ENCODE peak calls at places on chromosomes 4 and X, in seven cellular contexts. E, M, O, R, B, Y and F are unnamed samples.

GRCh38 chr4:22778547-22779163 is 85.9 kb downstream of the GBA3 start:
- DNase-seq in R (no peak), M (no peak), E (no peak), O (no peak), Y (no peak), B (no peak), F (no peak)

GRCh38 chr4:40763228-40763716 is 13.5 kb downstream of the NSUN7 start:
- DNase-seq in B (no peak), R (no peak), E (peak; percentile 50), O (peak; percentile 88), Y (no peak), M (peak; percentile 40), F (no peak)

GRCh38 chr4:126611900-126612299 is 1020.9 kb upstream of the INTU start:
- DNase-seq in Y (no peak), M (peak; percentile 43), O (peak; percentile 47), B (no peak), E (peak; percentile 81), R (no peak), F (no peak)

GRCh38 chr4:173314715-173315114 is 19.4 kb downstream of the HMGB2 start:
- DNase-seq in B (no peak), R (no peak), O (no peak), E (no peak), Y (no peak), M (no peak), F (no peak)

GRCh38 chrX:8453619-8454018 is 11.0 kb upstream of the VCX3B start:
- DNase-seq in Y (no peak), M (no peak), R (no peak), E (no peak), B (no peak), O (no peak), F (no peak)

GRCh38 chr4:99790796-99791617 is 25.6 kb upstream of the DAPP1 start:
- DNase-seq in O (peak; percentile 40), M (peak; percentile 88), R (no peak), E (no peak), Y (no peak), B (no peak), F (no peak)

GRCh38 chr4:109989044-109989443 is 76.4 kb downstream of the EGF start:
- DNase-seq in Y (peak; percentile 90), R (no peak), M (peak; percentile 99), E (peak; percentile 5), B (peak; percentile 21), O (peak; percentile 13), F (peak; percentile 89)

GRCh38 chr4:15906024-15906443 is 32.5 kb downstream of the FGFBP1 start:
- DNase-seq in R (peak; percentile 39), Y (peak; percentile 97), O (no peak), M (peak; percentile 100), B (no peak), E (no peak), F (peak; percentile 98)

GRCh38 chrX:47181301-47181700 is 12.3 kb upstream of the UBA1 start:
- DNase-seq in R (no peak), Y (no peak), B (no peak), E (no peak), M (no peak), O (no peak), F (no peak)

GRCh38 chr4:4677825-4678522 is 136.1 kb upstream of the STX18 start:
- DNase-seq in M (no peak), O (peak; percentile 62), B (peak; percentile 70), R (peak; percentile 68), E (peak; percentile 83), Y (no peak), F (no peak)

GRCh38 chrX:11427082-11428033 is 134.1 kb downstream of the AMELX start:
- DNase-seq in B (no peak), R (peak; percentile 55), O (peak; percentile 44), M (no peak), E (peak; percentile 46), Y (no peak), F (no peak)

GRCh38 chr4:9771069-9771468 is 10.4 kb upstream of the DRD5 start:
- DNase-seq in O (no peak), B (no peak), M (peak; percentile 97), Y (peak; percentile 45), E (no peak), R (no peak), F (no peak)

GRCh38 chr4:176999943-177000543 is 207.3 kb upstream of the VEGFC start:
- DNase-seq in O (no peak), R (no peak), B (no peak), E (no peak), Y (no peak), M (peak; percentile 56), F (peak; percentile 46)

GRCh38 chr4:173218411-173219125 is 50.0 kb downstream of the GALNT7 start:
- DNase-seq in B (peak; percentile 96), O (peak; percentile 34), Y (no peak), M (peak; percentile 27), R (no peak), E (peak; percentile 61), F (peak; percentile 76)

GRCh38 chr4:108173599-108174057 is 4.9 kb upstream of the LEF1 start:
- DNase-seq in O (no peak), R (no peak), Y (no peak), B (no peak), E (no peak), M (no peak), F (no peak)

GRCh38 chrX:30304866-30305265 is 4.3 kb downstream of the NR0B1 start:
- DNase-seq in M (no peak), O (no peak), R (no peak), E (no peak), Y (no peak), B (no peak), F (no peak)

GRCh38 chrX:30310429-30311206 is 1.4 kb upstream of the NR0B1 start:
- DNase-seq in R (no peak), E (no peak), M (no peak), Y (no peak), B (peak; percentile 82), O (no peak), F (no peak)

GRCh38 chrX:30309139-30309571 is at the start of gene NR0B1:
- DNase-seq in E (peak; percentile 31), M (no peak), R (peak; percentile 48), O (no peak), Y (no peak), B (peak; percentile 65), F (peak; percentile 81)

GRCh38 chrX:30307466-30307865 is 1.7 kb downstream of the NR0B1 start:
- DNase-seq in M (no peak), B (no peak), E (no peak), R (no peak), Y (no peak), O (no peak), F (no peak)

GRCh38 chrX:30308263-30309138 is 689 bp downstream of the NR0B1 start:
- DNase-seq in Y (no peak), R (peak; percentile 44), B (peak; percentile 79), M (no peak), O (peak; percentile 13), E (peak; percentile 45), F (no peak)
- TF ChIP-seq EZH2 in Y (peak; percentile 47), R (no peak), B (no peak), M (no peak), O (peak; percentile 17), E (no peak), F (no peak)

DNA sequence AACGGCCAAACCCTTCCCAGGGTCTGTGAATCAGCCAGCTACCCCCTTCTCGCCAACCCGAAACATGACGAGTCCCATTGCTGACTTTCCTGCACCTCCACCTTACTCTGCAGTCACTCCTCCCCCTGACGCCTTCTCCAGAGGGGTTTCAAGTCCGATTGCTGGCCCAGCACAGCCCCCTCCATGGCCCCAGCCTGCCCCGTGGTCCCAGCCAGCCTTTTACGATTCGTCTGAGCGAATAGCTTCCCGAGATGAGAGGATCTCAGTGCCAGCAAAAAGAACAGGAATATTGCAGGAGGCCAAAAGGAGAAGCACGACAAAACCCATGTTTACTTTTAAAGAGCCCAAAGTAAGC is 105.1 kb upstream of the MYOZ2 start:
- DNase-seq in M (no peak), R (no peak), Y (no peak), O (no peak), E (no peak), B (no peak), F (no peak)
- H3K4me3 ChIP-seq in M (no peak overlapping the region), R (no peak overlapping the region), Y (no peak overlapping the region), O (no peak overlapping the region), E (no peak overlapping the region), B (no peak overlapping the region), F (no peak overlapping the region)

GRCh38 chrX:71298119-71298518 is 3.4 kb upstream of the ITGB1BP2 start:
- DNase-seq in R (no peak), E (no peak), M (no peak), Y (no peak), O (peak; percentile 19), B (no peak), F (no peak)

GRCh38 chrX:71291381-71291780 is 7.9 kb downstream of the NONO start:
- DNase-seq in Y (no peak), O (peak; percentile 70), B (no peak), R (no peak), M (no peak), E (no peak), F (no peak)

GRCh38 chrX:71296806-71297205 is 4.7 kb upstream of the ITGB1BP2 start:
- DNase-seq in M (no peak), O (no peak), E (no peak), Y (no peak), R (no peak), B (no peak), F (no peak)

GRCh38 chrX:71292669-71293379 is 8.7 kb upstream of the ITGB1BP2 start:
- DNase-seq in E (peak; percentile 57), Y (no peak), M (no peak), R (no peak), O (peak; percentile 33), B (no peak), F (no peak)
- H3K36me3 ChIP-seq in E (peaks cover 42% of the 10 kb centered on the region), Y (peaks cover 4% of the 10 kb centered on the region), M (peaks cover 22% of the 10 kb centered on the region), R (peaks cover 21% of the 10 kb centered on the region), O (peaks cover 5% of the 10 kb centered on the region), B (peaks cover 74% of the 10 kb centered on the region), F (peaks cover 39% of the 10 kb centered on the region)

GRCh38 chrX:100407784-100408642 is 2.1 kb downstream of the PCDH19 start:
- DNase-seq in Y (no peak), O (no peak), B (no peak), R (peak; percentile 21), E (no peak), M (no peak), F (no peak)
- TF ChIP-seq EZH2 in Y (no peak), O (no peak), B (no peak), R (no peak), E (no peak), M (peak; percentile 61), F (no peak)